ENCODE peak calls at places on chromosomes 11 and 22, in five cellular contexts. O is CD4-positive, alpha-beta memory T cell; R is lower lobe of right lung; B is endodermal cell; D is A549. N is an unnamed sample.

GRCh38 chr11:92136792-92137191 is 87.8 kb upstream of the FAT3 start:
- DNase-seq in O (no peak), R (no peak), D (no peak), B (peak), N (no peak)

GRCh38 chr11:114925591-114925990 is 247.3 kb downstream of the NXPE2 start:
- DNase-seq in R (no peak), D (no peak), O (no peak), B (no peak), N (no peak)

GRCh38 chr11:69562816-69563215 is 78.1 kb upstream of the CCND1 start:
- DNase-seq in B (no peak), D (no peak), R (no peak), O (no peak), N (peak)

GRCh38 chr11:19430346-19431058 is 189.8 kb upstream of the E2F8 start:
- DNase-seq in D (no peak), R (no peak), B (no peak), O (no peak), N (no peak)

GRCh38 chr22:48780597-48781277 is 1046.9 kb downstream of the BRD1 start:
- DNase-seq in B (peak), O (no peak), R (no peak), D (no peak), N (peak)

GRCh38 chr11:10387209-10388083 is 67.6 kb upstream of the AMPD3 start:
- DNase-seq in D (no peak), B (no peak), R (no peak), O (no peak), N (no peak)

GRCh38 chr11:65014146-65014960 is at the start of gene ARL2:
- DNase-seq in R (no peak), B (no peak), O (no peak), D (peak), N (peak)

GRCh38 chr22:24230911-24231656 is 13.8 kb downstream of the GGT5 start:
- DNase-seq in R (peak), D (no peak), B (peak), O (peak), N (no peak)

GRCh38 chr11:57597971-57598830 is 716 bp downstream of the SERPING1 start:
- DNase-seq in R (peak), B (peak), D (no peak), O (no peak), N (no peak)

GRCh38 chr22:31095637-31096249 is 11.6 kb downstream of the SELENOM start:
- DNase-seq in O (no peak), D (no peak), B (no peak), R (no peak), N (no peak)

GRCh38 chr11:95512177-95512576 is 277.4 kb downstream of the FAM76B start:
- DNase-seq in R (no peak), D (no peak), O (no peak), B (no peak), N (no peak)

GRCh38 chr11:71237853-71238252 is 14.5 kb downstream of the SHANK2 start:
- DNase-seq in O (no peak), D (no peak), R (no peak), B (peak), N (no peak)

GRCh38 chr11:120586072-120586471 is 74.5 kb downstream of the GRIK4 start:
- DNase-seq in D (no peak), B (no peak), O (no peak), R (no peak), N (no peak)

GRCh38 chr22:19470010-19470409 is 9.0 kb downstream of the UFD1 start:
- DNase-seq in O (no peak), R (no peak), B (no peak), D (no peak), N (no peak)

GRCh38 chr11:39239553-39239952 is 2219.9 kb downstream of the LRRC4C start:
- DNase-seq in D (no peak), B (no peak), R (no peak), O (no peak), N (no peak)

GRCh38 chr11:12547953-12548650 is 126.1 kb upstream of the TEAD1 start:
- DNase-seq in B (no peak), O (no peak), R (no peak), D (no peak), N (no peak)

GRCh38 chr11:75425422-75425821 is 7.6 kb downstream of the KLHL35 start:
- DNase-seq in D (peak), B (peak), O (no peak), R (no peak), N (no peak)

GRCh38 chr11:45662665-45663485 is 2.5 kb downstream of the CHST1 start:
- DNase-seq in R (no peak), O (no peak), B (peak), D (peak), N (no peak)

GRCh38 chr11:65366340-65366773 is 11.8 kb downstream of the TIGD3 start:
- DNase-seq in O (peak), B (peak), D (peak), R (no peak), N (peak)

GRCh38 chr11:71221201-71221600 is 31.2 kb downstream of the SHANK2 start:
- DNase-seq in O (no peak), D (no peak), R (peak), B (peak), N (no peak)

GRCh38 chr11:78420796-78421209 is 3.2 kb upstream of the GAB2 start:
- DNase-seq in R (peak), O (no peak), B (no peak), D (no peak), N (no peak)

GRCh38 chr11:88105952-88106351 is 69.3 kb downstream of the RAB38 start:
- DNase-seq in B (no peak), R (no peak), O (no peak), D (no peak), N (no peak)

GRCh38 chr22:26763633-26764295 is 106.4 kb downstream of the MIAT start:
- DNase-seq in R (no peak), B (peak), O (no peak), D (peak), N (peak)

GRCh38 chr11:33669598-33670249 is 30.9 kb downstream of the C11orf91 start:
- DNase-seq in D (no peak), O (no peak), R (no peak), B (no peak), N (no peak)

GRCh38 chr22:36757608-36758220 is 18.2 kb downstream of the IFT27 start:
- DNase-seq in B (peak), D (peak), O (peak), R (peak), N (peak)

GRCh38 chr22:29574762-29575450 is 6.0 kb downstream of the NIPSNAP1 start:
- DNase-seq in D (no peak), R (no peak), B (no peak), O (no peak), N (no peak)

GRCh38 chr11:110962907-110963306 is 250.7 kb upstream of the ARHGAP20 start:
- DNase-seq in B (no peak), O (no peak), D (no peak), R (no peak), N (no peak)

GRCh38 chr11:16791494-16791961 is 53.1 kb downstream of the C11orf58 start:
- DNase-seq in B (no peak), R (peak), O (no peak), D (peak), N (peak)

GRCh38 chr11:33449798-33450197 is 192.6 kb downstream of the HIPK3 start:
- DNase-seq in D (no peak), O (no peak), B (no peak), R (no peak), N (no peak)

GRCh38 chr22:49900441-49901230 is 17.6 kb downstream of the ALG12 start:
- DNase-seq in O (no peak), D (no peak), B (no peak), R (no peak), N (no peak)

GRCh38 chr11:70090989-70091388 is 12.9 kb downstream of the ANO1 start:
- DNase-seq in R (peak), D (no peak), O (no peak), B (no peak), N (no peak)

GRCh38 chr11:45154276-45154675 is 7.8 kb downstream of the PRDM11 start:
- DNase-seq in R (no peak), O (no peak), B (no peak), D (no peak), N (peak)

GRCh38 chr11:95074806-95075563 is 8.3 kb downstream of the SRSF8 start:
- DNase-seq in B (peak), D (no peak), O (no peak), R (peak), N (no peak)

GRCh38 chr22:45314789-45315188 is 5.1 kb downstream of the FAM118A start:
- DNase-seq in B (no peak), R (no peak), D (no peak), O (no peak), N (no peak)

GRCh38 chr11:129259950-129260349 is 67.8 kb upstream of the ARHGAP32 start:
- DNase-seq in B (no peak), O (no peak), R (no peak), D (no peak), N (no peak)

GRCh38 chr11:46710821-46711269 is 8.2 kb upstream of the F2 start:
- DNase-seq in B (no peak), D (no peak), O (no peak), R (no peak), N (no peak)
- H3K27ac ChIP-seq in B (no peak), D (peak), O (no peak), R (peak), N (no peak)

DNA sequence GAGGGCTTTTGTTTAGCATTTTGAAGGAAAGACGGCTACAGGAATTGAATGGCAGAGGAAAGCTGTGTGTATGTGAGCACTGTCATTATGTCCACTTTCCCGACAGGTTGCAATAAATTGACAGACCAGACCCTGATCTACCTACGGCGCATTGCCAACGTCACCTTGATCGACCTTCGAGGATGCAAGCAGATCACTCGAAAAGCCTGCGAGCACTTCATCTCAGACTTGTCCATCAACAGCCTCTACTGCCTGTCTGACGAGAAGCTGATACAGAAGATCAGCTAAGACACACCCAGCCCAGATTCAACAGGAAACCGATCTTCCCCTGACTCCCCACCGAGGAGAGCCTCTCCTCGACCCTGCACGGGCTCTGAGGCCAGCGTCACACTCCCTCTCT is 11.5 kb upstream of the GRK2 start:
- DNase-seq in D (no peak), R (no peak), B (no peak), O (no peak), N (no peak)
- H3K27ac ChIP-seq in D (no peak), R (no peak), B (no peak), O (no peak), N (no peak)

GRCh38 chr11:2381494-2382128 is 4.5 kb downstream of the CD81 start:
- DNase-seq in O (no peak), B (no peak), R (peak), D (no peak), N (no peak)

GRCh38 chr11:2379471-2380174 is 2.5 kb downstream of the CD81 start:
- DNase-seq in B (no peak), D (no peak), R (peak), O (no peak), N (no peak)

GRCh38 chr11:2380396-2380795 is 3.3 kb downstream of the CD81 start:
- DNase-seq in R (no peak), O (no peak), D (no peak), B (no peak), N (no peak)

GRCh38 chr11:2382129-2382517 is 5.0 kb downstream of the CD81 start:
- DNase-seq in B (no peak), O (no peak), R (no peak), D (no peak), N (no peak)

DNA sequence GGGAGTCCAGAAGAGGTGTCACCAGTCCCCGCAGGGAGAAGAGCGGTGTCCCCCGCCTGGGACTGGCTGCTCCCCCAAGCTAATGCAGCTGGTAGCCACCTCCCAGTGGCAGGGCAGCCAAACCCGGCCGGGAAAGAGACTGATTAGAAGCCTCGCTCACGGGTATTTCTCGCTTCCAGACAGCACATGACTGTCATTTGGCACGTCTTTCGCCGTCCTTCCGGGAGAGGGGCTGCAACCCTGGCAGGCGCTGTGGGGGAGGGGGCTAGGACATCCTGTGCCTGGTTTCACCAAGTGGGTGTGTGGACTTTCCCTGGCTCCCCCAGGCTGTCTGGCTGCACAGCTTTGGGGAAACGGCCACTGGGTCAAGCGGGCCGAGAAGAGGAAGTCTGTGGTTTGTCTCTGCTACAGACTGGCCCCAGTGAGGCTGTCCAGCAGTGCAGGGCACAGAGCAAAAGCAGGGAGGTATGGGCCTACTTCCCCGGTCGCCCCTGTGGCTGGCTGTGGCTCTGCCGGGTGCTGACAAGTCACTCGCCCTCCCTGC is 3.8 kb downstream of the CD81 start:
- DNase-seq in R (peak), D (no peak), O (no peak), B (peak), N (no peak)
- H3K27ac ChIP-seq in R (peak), D (no peak), O (no peak), B (no peak), N (no peak)

GRCh38 chr22:42439821-42440674 is 7.8 kb upstream of the NFAM1 start:
- DNase-seq in D (no peak), B (peak), R (peak), O (no peak), N (no peak)

GRCh38 chr22:42439021-42439420 is 6.8 kb upstream of the NFAM1 start:
- DNase-seq in R (no peak), D (no peak), B (no peak), O (no peak), N (no peak)

GRCh38 chr22:42436402-42436801 is 4.2 kb upstream of the NFAM1 start:
- DNase-seq in R (no peak), O (no peak), D (no peak), B (peak), N (no peak)

GRCh38 chr22:42437488-42438292 is 5.5 kb upstream of the NFAM1 start:
- DNase-seq in O (peak), D (peak), B (peak), R (peak), N (peak)

GRCh38 chr22:42438293-42438650 is 6.1 kb upstream of the NFAM1 start:
- DNase-seq in B (peak), R (no peak), O (no peak), D (no peak), N (no peak)
- H3K27ac ChIP-seq in B (no peak), R (no peak), O (no peak), D (no peak), N (no peak)

DNA sequence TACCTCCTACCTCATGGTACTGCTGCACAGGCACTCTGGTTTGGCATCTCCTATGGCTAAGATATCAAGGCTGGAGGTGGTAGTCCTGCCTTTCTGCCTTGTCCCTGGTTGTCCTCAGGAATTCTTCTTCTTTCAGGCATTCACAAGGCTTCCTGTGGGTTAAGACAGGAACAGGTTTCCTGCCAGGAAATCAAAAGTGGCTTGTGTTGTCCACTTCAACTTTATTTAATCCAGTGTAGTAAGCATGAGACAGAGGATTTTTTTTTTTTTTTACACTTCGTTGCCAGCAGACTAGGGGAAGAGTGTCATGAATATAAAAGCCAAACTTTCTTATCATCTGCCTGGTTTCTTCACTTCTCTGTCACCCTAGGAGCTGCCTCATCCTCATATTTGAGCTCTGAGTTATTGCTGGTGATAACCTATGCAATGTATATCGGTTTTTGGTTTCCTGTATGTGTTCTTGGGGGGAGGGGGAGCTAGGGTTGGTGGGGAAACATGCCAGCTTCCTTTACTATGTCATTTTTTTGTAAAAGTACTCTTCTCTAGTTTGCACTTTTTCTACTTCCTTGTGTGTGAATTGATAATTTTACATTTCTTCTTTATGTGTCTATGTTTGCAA is 50.2 kb downstream of the XKR3 start:
- DNase-seq in O (no peak), R (no peak), D (no peak), B (no peak), N (no peak)
- H3K27ac ChIP-seq in O (no peak), R (no peak), D (no peak), B (no peak), N (no peak)

DNA sequence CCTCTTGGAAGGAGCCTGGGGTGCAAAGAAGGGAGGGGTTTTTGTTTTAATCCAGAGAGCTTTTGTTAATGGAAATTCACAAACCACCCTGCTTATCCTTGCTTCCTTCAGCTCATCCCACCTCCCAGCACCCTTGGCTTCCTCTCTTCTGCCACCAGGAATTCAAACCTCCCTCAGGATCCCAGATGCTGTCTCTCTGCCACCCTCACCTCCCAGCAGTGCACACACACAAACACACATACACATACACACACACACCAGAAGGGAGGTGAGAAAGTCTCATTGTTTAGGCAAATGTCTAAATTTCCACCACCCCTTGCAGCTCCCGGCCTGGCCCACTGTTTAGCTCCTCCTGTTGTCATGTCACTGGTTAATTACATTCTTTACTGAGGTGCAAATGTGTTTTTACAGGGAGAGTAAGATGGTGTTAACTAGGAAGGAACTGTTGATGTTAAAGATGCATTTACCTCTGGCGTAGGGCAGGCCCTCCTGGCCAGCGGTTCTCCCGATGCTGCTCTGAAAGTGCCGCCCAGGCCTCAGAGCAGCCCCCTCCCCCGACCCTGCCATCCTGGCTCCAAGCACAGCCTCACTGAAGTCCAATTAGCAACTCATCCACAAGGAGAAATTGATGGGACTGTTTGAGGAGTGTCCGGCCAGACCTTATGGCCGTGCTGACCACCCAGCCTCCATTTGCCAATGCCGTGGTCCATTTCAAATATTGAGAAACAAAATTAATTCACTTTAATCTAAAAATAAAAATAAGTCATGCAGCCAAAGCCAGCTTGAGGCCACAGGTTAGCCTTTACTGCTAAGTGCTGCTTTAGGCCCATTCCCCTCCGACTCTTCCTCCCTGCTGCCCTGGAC is 165.4 kb downstream of the FEZ1 start:
- DNase-seq in R (no peak), O (no peak), D (no peak), B (peak), N (no peak)
- H3K27ac ChIP-seq in R (no peak), O (no peak), D (no peak), B (no peak), N (no peak)

GRCh38 chr22:38080468-38080846 is 3.5 kb downstream of the SLC16A8 start:
- DNase-seq in B (no peak), O (no peak), D (no peak), R (no peak), N (no peak)
- H3K27ac ChIP-seq in B (no peak), O (no peak), D (no peak), R (no peak), N (no peak)

N was measured in SJSA1.